ENCODE peak calls at places on chromosomes 13 and 19, in six cellular contexts. G is H9, Z is neuronal stem cell, J is mesenchymal stem cell, Q is mesendoderm, K is H1. F is an unnamed sample.

GRCh38 chr13:97367427-97367826 is 66.5 kb upstream of the RAP2A start:
- DNase-seq in Q (peak; percentile 75), J (peak; percentile 86), K (no peak), G (no peak), Z (peak; percentile 40), F (peak; percentile 78)

GRCh38 chr19:33689138-33689746 is 67.5 kb downstream of the CHST8 start:
- DNase-seq in Q (no peak), Z (no peak), G (no peak), K (no peak), J (no peak), F (no peak)

GRCh38 chr19:15702590-15702930 is 25.3 kb upstream of the OR10H2 start:
- DNase-seq in G (no peak), K (no peak), J (no peak), Q (peak; percentile 11), Z (no peak), F (no peak)

GRCh38 chr13:105929486-105929885 is 606.0 kb downstream of the EFNB2 start:
- DNase-seq in Q (no peak), K (no peak), J (no peak), Z (no peak), G (no peak), F (no peak)

GRCh38 chr19:13002389-13002898 is 7.2 kb downstream of the NFIX start:
- DNase-seq in G (no peak), K (no peak), Z (no peak), Q (no peak), J (no peak), F (no peak)

GRCh38 chr13:110444226-110444653 is 117.3 kb downstream of the RAB20 start:
- DNase-seq in J (peak; percentile 59), K (no peak), Q (no peak), Z (no peak), G (no peak), F (peak; percentile 20)

GRCh38 chr13:73521291-73521626 is 462.5 kb downstream of the KLF5 start:
- DNase-seq in K (no peak), Q (no peak), Z (no peak), J (no peak), G (no peak), F (no peak)

GRCh38 chr13:20116213-20116612 is 44.6 kb downstream of the GJA3 start:
- DNase-seq in Z (no peak), Q (peak; percentile 56), J (no peak), G (no peak), K (no peak), F (no peak)

GRCh38 chr13:35594096-35594495 is 117.6 kb upstream of the MAB21L1 start:
- DNase-seq in G (no peak), Z (no peak), K (no peak), J (no peak), Q (no peak), F (no peak)

GRCh38 chr19:36090930-36091695 is 19.8 kb upstream of the OVOL3 start:
- DNase-seq in Z (no peak), K (no peak), J (no peak), G (no peak), Q (no peak), F (no peak)

GRCh38 chr19:42277821-42278809 is 9.1 kb downstream of the CIC start:
- DNase-seq in Q (no peak), J (peak; percentile 30), Z (no peak), G (peak; percentile 36), K (no peak), F (no peak)

GRCh38 chr13:37598572-37598971 is at the start of gene POSTN:
- DNase-seq in J (peak; percentile 25), Z (no peak), Q (peak; percentile 6), K (no peak), G (no peak), F (peak; percentile 49)

GRCh38 chr13:44918323-44919102 is 70.8 kb downstream of the NUFIP1 start:
- DNase-seq in Q (peak; percentile 98), G (peak; percentile 93), K (peak; percentile 79), Z (no peak), J (peak; percentile 99), F (peak; percentile 97)

GRCh38 chr19:1027953-1028902 is 1.8 kb downstream of the CNN2 start:
- DNase-seq in Z (peak; percentile 79), K (no peak), J (peak; percentile 95), Q (peak; percentile 95), G (peak; percentile 77), F (peak; percentile 95)

GRCh38 chr19:13817615-13818371 is 22.6 kb downstream of the ZSWIM4 start:
- DNase-seq in Z (no peak), K (peak; percentile 98), Q (peak; percentile 99), J (peak; percentile 61), G (peak; percentile 100), F (no peak)

GRCh38 chr19:54136864-54137113 is 773 bp upstream of the CNOT3 start:
- DNase-seq in K (no peak), J (no peak), Z (no peak), G (no peak), Q (no peak), F (no peak)
- H3K23ac ChIP-seq in K (no peak overlapping the region), J (no peak overlapping the region), Z (peak overlapping the region; percentile 68), G (no peak overlapping the region), Q (no peak overlapping the region), F (peak overlapping the region; percentile 45)

DNA sequence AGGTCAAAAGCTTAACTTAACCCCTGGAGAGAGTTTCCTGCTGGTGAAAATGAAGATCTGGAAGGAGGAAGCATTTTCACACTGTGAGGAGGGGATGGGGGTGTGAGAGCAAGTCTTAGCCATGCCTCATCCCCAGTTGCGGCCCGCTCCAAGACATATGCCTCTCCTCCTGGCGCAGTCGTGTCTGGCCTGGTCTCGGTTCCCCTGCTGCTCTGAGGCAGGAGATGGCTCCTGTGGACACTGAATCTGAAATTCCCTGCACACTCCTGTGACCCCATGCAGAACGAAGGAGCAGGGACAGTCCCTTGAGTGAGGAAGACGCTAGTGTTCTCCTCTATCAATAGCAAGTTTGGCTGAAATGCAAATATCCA is 350 bp upstream of the ZNF69 start:
- DNase-seq in J (no peak), G (no peak), K (no peak), Z (no peak), Q (peak; percentile 56), F (no peak)
- H3K27ac ChIP-seq in J (peak overlapping the region; percentile 43), G (no peak overlapping the region), K (peak overlapping the region; percentile 24), Z (peak overlapping the region; percentile 47), Q (peak overlapping the region; percentile 31), F (peak overlapping the region; percentile 20)

GRCh38 chr13:46475586-46475991 is 77.4 kb upstream of the LRCH1 start:
- DNase-seq in K (no peak), G (no peak), Z (no peak), Q (no peak), J (peak; percentile 81), F (no peak)

GRCh38 chr13:46473806-46474205 is 79.2 kb upstream of the LRCH1 start:
- DNase-seq in K (no peak), J (no peak), Z (no peak), Q (peak; percentile 92), G (no peak), F (no peak)

GRCh38 chr13:46469064-46469463 is 82.0 kb upstream of the RUBCNL start:
- DNase-seq in Q (no peak), Z (no peak), J (peak; percentile 83), K (no peak), G (no peak), F (no peak)

GRCh38 chr13:46476174-46476573 is 76.8 kb upstream of the LRCH1 start:
- DNase-seq in Z (no peak), G (no peak), K (no peak), J (no peak), Q (no peak), F (no peak)

GRCh38 chr13:46472384-46472783 is 80.6 kb upstream of the LRCH1 start:
- DNase-seq in K (no peak), J (no peak), Z (no peak), Q (peak; percentile 92), G (no peak), F (no peak)
- H3K23ac ChIP-seq in K (no peak overlapping the region), J (no peak overlapping the region), Z (no peak overlapping the region), Q (no peak overlapping the region), G (no peak overlapping the region), F (no peak overlapping the region)

GRCh38 chr13:33110713-33111413 is 94.6 kb downstream of the KL start:
- DNase-seq in G (no peak), K (no peak), Q (no peak), J (no peak), Z (no peak), F (peak; percentile 56)

GRCh38 chr13:33110386-33110712 is 94.1 kb downstream of the KL start:
- DNase-seq in G (no peak), K (no peak), Z (no peak), J (no peak), Q (no peak), F (no peak)

GRCh38 chr13:33109801-33110200 is 93.6 kb downstream of the KL start:
- DNase-seq in Q (peak; percentile 47), G (peak; percentile 52), J (no peak), K (no peak), Z (no peak), F (no peak)

GRCh38 chr13:33112745-33113144 is 96.5 kb downstream of the KL start:
- DNase-seq in Z (no peak), G (no peak), K (no peak), Q (no peak), J (no peak), F (peak; percentile 20)

GRCh38 chr13:33111414-33112110 is 95.3 kb downstream of the KL start:
- DNase-seq in Q (no peak), G (no peak), K (no peak), Z (no peak), J (no peak), F (peak; percentile 61)
- H3K27ac ChIP-seq in Q (no peak overlapping the region), G (no peak overlapping the region), K (no peak overlapping the region), Z (no peak overlapping the region), J (no peak overlapping the region), F (peak overlapping the region; percentile 55)

GRCh38 chr13:29906432-29907011 is 56.1 kb upstream of the UBL3 start:
- DNase-seq in J (no peak), K (no peak), Z (no peak), G (no peak), Q (no peak), F (no peak)
- H3K23ac ChIP-seq in J (no peak overlapping the region), K (no peak overlapping the region), Z (no peak overlapping the region), G (no peak overlapping the region), Q (no peak overlapping the region), F (no peak overlapping the region)